ENCODE peak calls at places on chromosomes 5 and 9, in four cellular contexts. U is HepG2, J is upper lobe of right lung, S is cardiac fibroblast. F is an unnamed sample.

GRCh38 chr5:38755171-38755570 is 90.6 kb upstream of the OSMR start:
- DNase-seq in J (no peak), S (peak; percentile 67), U (no peak), F (no peak)

GRCh38 chr5:149452007-149452664 is 73.0 kb upstream of the IL17B start:
- DNase-seq in J (peak; percentile 76), S (peak; percentile 78), U (peak; percentile 98), F (no peak)

GRCh38 chr5:6902597-6902996 is 189.4 kb downstream of the TENT4A start:
- DNase-seq in J (no peak), U (no peak), S (no peak), F (no peak)

GRCh38 chr5:82100303-82101077 is 128.7 kb downstream of the ATG10 start:
- DNase-seq in S (peak; percentile 34), J (no peak), U (no peak), F (no peak)

GRCh38 chr9:12764150-12764549 is 10.7 kb upstream of the LURAP1L start:
- DNase-seq in U (no peak), J (no peak), S (no peak), F (no peak)

GRCh38 chr9:91663858-91664257 is 240.2 kb upstream of the NFIL3 start:
- DNase-seq in U (no peak), S (no peak), J (no peak), F (no peak)

GRCh38 chr5:56175465-56175864 is 57.7 kb downstream of the ANKRD55 start:
- DNase-seq in S (peak; percentile 86), U (no peak), J (no peak), F (no peak)

GRCh38 chr9:23408874-23409273 is 417.2 kb downstream of the ELAVL2 start:
- DNase-seq in J (no peak), U (no peak), S (no peak), F (no peak)

GRCh38 chr5:101440173-101440572 is 537.1 kb upstream of the ST8SIA4 start:
- DNase-seq in U (no peak), J (no peak), S (no peak), F (no peak)

GRCh38 chr5:169610606-169611005 is 26.5 kb upstream of the DOCK2 start:
- DNase-seq in J (no peak), S (peak; percentile 44), U (no peak), F (no peak)

GRCh38 chr9:131943397-131943796 is 136.3 kb downstream of the MED27 start:
- DNase-seq in J (no peak), S (no peak), U (no peak), F (no peak)

GRCh38 chr5:173293817-173294672 is 34.2 kb downstream of the STC2 start:
- DNase-seq in U (peak; percentile 78), J (peak; percentile 81), S (peak; percentile 82), F (no peak)

GRCh38 chr9:88532320-88532719 is 2.7 kb upstream of the NXNL2 start:
- DNase-seq in U (no peak), J (no peak), S (peak; percentile 41), F (no peak)

GRCh38 chr9:108475813-108476212 is 380.0 kb downstream of the ACTL7B start:
- DNase-seq in U (peak; percentile 23), S (no peak), J (no peak), F (no peak)

GRCh38 chr5:111548992-111549649 is 36.8 kb upstream of the STARD4 start:
- DNase-seq in J (no peak), S (peak; percentile 11), U (no peak), F (no peak)

GRCh38 chr9:132615822-132616221 is 33.4 kb downstream of the BARHL1 start:
- DNase-seq in U (no peak), S (no peak), J (no peak), F (no peak)

GRCh38 chr5:157252741-157253465 is 13.0 kb upstream of the CYFIP2 start:
- DNase-seq in S (peak; percentile 35), J (no peak), U (no peak), F (no peak)

GRCh38 chr5:56317923-56318561 is 84.9 kb upstream of the ANKRD55 start:
- DNase-seq in J (no peak), S (no peak), U (no peak), F (no peak)

GRCh38 chr9:100425758-100426157 is 1.2 kb upstream of the MSANTD3 start:
- DNase-seq in U (no peak), S (no peak), J (no peak), F (no peak)

GRCh38 chr5:114438471-114438870 is 76.6 kb downstream of the KCNN2 start:
- DNase-seq in S (no peak), U (no peak), J (no peak), F (no peak)

GRCh38 chr9:76564300-76564699 is 105.3 kb downstream of the GCNT1 start:
- DNase-seq in S (no peak), U (no peak), J (no peak), F (no peak)

GRCh38 chr5:112878760-112879159 is 17.7 kb downstream of the SRP19 start:
- DNase-seq in S (peak; percentile 26), J (no peak), U (no peak), F (no peak)

DNA sequence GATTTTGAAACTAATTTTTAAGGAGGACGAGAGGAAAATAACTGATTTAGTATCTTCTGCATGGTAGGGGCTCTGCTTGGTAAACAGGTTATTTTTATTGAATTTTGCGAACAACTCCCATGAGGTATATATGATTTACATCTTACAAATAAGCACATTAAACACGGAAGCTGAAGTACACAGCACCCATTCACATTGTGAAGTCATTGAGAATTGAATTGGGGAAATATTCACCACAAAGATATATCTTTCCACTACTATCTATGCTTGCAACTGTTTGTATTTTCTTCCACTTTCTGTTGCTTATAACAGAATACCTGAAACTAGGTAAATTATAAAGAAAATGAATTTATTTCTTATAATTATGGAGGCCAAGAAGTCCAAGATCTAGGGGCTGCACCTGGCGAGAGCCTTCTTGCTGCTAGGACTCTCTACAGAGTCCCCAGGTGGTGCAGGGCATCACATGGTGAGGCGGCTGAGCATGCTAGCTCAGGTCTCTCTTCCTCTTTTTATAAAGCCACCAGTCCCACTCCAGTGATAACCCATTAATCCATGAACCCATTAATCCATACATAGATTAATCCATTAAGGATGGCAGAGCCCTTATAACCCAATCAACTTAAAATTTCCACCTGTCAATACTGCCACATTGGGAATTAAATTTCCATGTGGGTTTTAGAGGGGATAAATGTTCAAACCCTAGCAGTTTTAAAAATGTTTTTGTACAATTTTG is 79.0 kb upstream of the ZNF608 start:
- DNase-seq in U (no peak), J (no peak), S (no peak), F (no peak)
- H3K4me3 ChIP-seq in U (no peak overlapping the region), J (no peak overlapping the region), S (no peak overlapping the region), F (no peak overlapping the region)

GRCh38 chr9:96874947-96875459 is 20.7 kb upstream of the ZNF782 start:
- DNase-seq in J (no peak), S (peak; percentile 91), U (peak; percentile 76), F (no peak)
- H3K4me3 ChIP-seq in J (peak overlapping the region; percentile 54), S (peak overlapping the region; percentile 69), U (peak overlapping the region; percentile 74), F (peak overlapping the region; percentile 40)

GRCh38 chr9:130630091-130630450 is 34.3 kb upstream of the PRDM12 start:
- DNase-seq in J (peak; percentile 37), S (no peak), U (no peak), F (no peak)

GRCh38 chr9:130627896-130628792 is 36.2 kb upstream of the PRDM12 start:
- DNase-seq in J (no peak), S (no peak), U (no peak), F (no peak)

GRCh38 chr9:130630506-130631330 is 33.7 kb upstream of the PRDM12 start:
- DNase-seq in U (no peak), J (peak; percentile 34), S (no peak), F (no peak)

GRCh38 chr9:130631331-130632080 is 32.9 kb upstream of the PRDM12 start:
- DNase-seq in J (no peak), U (no peak), S (no peak), F (no peak)

GRCh38 chr9:130629443-130630090 is 34.8 kb upstream of the PRDM12 start:
- DNase-seq in J (no peak), U (no peak), S (no peak), F (no peak)
- H3K4me3 ChIP-seq in J (no peak overlapping the region), U (no peak overlapping the region), S (no peak overlapping the region), F (no peak overlapping the region)

GRCh38 chr9:35689601-35690446 is at the start of gene TPM2:
- DNase-seq in J (no peak), S (peak; percentile 84), U (no peak), F (no peak)

GRCh38 chr9:35690447-35691324 is 961 bp upstream of the TPM2 start:
- DNase-seq in J (peak; percentile 83), S (peak; percentile 75), U (no peak), F (no peak)

GRCh38 chr9:35691325-35691631 is 1.6 kb upstream of the TPM2 start:
- DNase-seq in S (no peak), J (no peak), U (no peak), F (no peak)

GRCh38 chr9:35689351-35689600 is 449 bp downstream of the TPM2 start:
- DNase-seq in U (no peak), J (no peak), S (no peak), F (no peak)

GRCh38 chr9:35691757-35692301 is 2.1 kb upstream of the TPM2 start:
- DNase-seq in S (no peak), U (no peak), J (no peak), F (no peak)
- H3K4me3 ChIP-seq in S (no peak overlapping the region), U (no peak overlapping the region), J (no peak overlapping the region), F (no peak overlapping the region)

GRCh38 chr9:86903461-86904010 is 43.8 kb downstream of the GAS1 start:
- DNase-seq in U (no peak), J (no peak), S (no peak), F (no peak)
- H3K4me3 ChIP-seq in U (no peak overlapping the region), J (no peak overlapping the region), S (no peak overlapping the region), F (no peak overlapping the region)

GRCh38 chr5:73451218-73452130 is 2.9 kb upstream of the FOXD1 start:
- DNase-seq in S (peak; percentile 55), U (no peak), J (peak; percentile 83), F (peak; percentile 77)
- H3K4me3 ChIP-seq in S (peak overlapping the region; percentile 11), U (peak overlapping the region; percentile 62), J (peak overlapping the region; percentile 14), F (peak overlapping the region; percentile 24)

GRCh38 chr9:136550439-136551085 is 4.7 kb upstream of the NOTCH1 start:
- DNase-seq in U (no peak), J (no peak), S (no peak), F (no peak)

GRCh38 chr9:136554870-136555269 is 9.0 kb upstream of the NOTCH1 start:
- DNase-seq in U (no peak), J (peak; percentile 86), S (no peak), F (no peak)

GRCh38 chr9:136551401-136552116 is 5.7 kb upstream of the NOTCH1 start:
- DNase-seq in J (no peak), S (peak; percentile 60), U (no peak), F (no peak)

GRCh38 chr9:136553581-136553980 is 7.7 kb upstream of the NOTCH1 start:
- DNase-seq in J (no peak), U (no peak), S (no peak), F (no peak)

DNA sequence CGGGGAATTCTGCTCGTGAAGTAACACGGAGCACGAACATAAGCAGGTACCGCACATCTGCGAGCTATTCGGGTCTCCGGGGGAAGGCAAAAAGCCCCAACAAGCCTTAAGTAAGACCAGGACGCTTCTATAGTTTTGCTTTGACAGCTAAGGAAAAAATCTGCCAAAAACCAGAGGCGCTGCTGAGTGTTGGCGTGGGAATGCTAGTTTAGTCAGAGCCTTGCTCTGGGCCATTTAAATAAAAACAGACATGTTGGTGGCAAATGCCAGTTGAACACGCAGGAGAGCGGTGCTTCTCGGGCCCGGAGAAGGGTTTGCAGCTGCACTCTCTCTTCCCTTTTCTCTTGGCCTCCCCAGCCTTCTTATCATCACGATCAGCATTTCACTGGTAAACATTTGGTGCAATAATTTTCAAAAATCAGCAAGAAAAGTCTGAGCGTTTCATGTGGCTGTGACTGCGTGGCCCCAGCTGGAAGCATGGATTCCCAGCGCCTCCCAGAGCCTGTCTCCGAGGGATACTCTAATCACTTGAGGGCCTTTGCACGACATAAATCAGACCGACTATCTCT is 6.4 kb upstream of the NOTCH1 start:
- DNase-seq in S (peak; percentile 67), U (no peak), J (no peak), F (no peak)
- H3K4me3 ChIP-seq in S (no peak overlapping the region), U (no peak overlapping the region), J (no peak overlapping the region), F (no peak overlapping the region)

GRCh38 chr9:130385257-130385656 is 59.5 kb upstream of the ASS1 start:
- DNase-seq in U (no peak), S (no peak), J (no peak), F (no peak)
- H3K4me3 ChIP-seq in U (no peak overlapping the region), S (no peak overlapping the region), J (no peak overlapping the region), F (no peak overlapping the region)

F was measured in RWPE2.